ENCODE peak calls at places on chromosomes 6 and 20, in four cellular contexts. P is HS-27A, T is epithelial cell of proximal tubule, S is fibroblast of mammary gland. J is an unnamed sample.

GRCh38 chr6:105949939-105950582 is 136.1 kb upstream of the PRDM1 start:
- DNase-seq in P (no peak), T (no peak), S (no peak), J (no peak)

GRCh38 chr20:8909596-8909995 is 159.3 kb upstream of the PLCB4 start:
- DNase-seq in S (peak; percentile 60), P (no peak), T (no peak), J (no peak)

GRCh38 chr6:168711049-168711640 is 270.2 kb downstream of the SMOC2 start:
- DNase-seq in T (no peak), P (no peak), S (peak; percentile 5), J (no peak)

GRCh38 chr6:138609801-138610430 is 110.6 kb upstream of the NHSL1 start:
- DNase-seq in P (no peak), T (no peak), S (peak; percentile 55), J (no peak)

GRCh38 chr6:87029711-87030314 is 65.1 kb downstream of the CGA start:
- DNase-seq in T (peak; percentile 1), P (peak; percentile 9), S (peak; percentile 72), J (peak; percentile 59)

GRCh38 chr6:42026540-42026939 is 23.8 kb upstream of the TAF8 start:
- DNase-seq in P (no peak), T (no peak), S (no peak), J (no peak)

GRCh38 chr20:38782275-38782674 is 23.2 kb upstream of the PPP1R16B start:
- DNase-seq in S (no peak), T (no peak), P (no peak), J (no peak)

GRCh38 chr20:61436674-61437279 is 184.7 kb downstream of the CDH4 start:
- DNase-seq in P (no peak), T (no peak), S (peak; percentile 68), J (peak; percentile 46)

GRCh38 chr20:17226410-17227198 is at the start of gene PCSK2:
- DNase-seq in T (no peak), P (no peak), S (peak; percentile 38), J (peak; percentile 17)

GRCh38 chr6:150800596-150801310 is 64.7 kb upstream of the MTHFD1L start:
- DNase-seq in S (no peak), P (no peak), T (no peak), J (no peak)

GRCh38 chr20:20643925-20644324 is 68.5 kb downstream of the RALGAPA2 start:
- DNase-seq in P (no peak), S (no peak), T (no peak), J (no peak)

GRCh38 chr6:4055420-4056041 is 23.4 kb downstream of the FAM217A start:
- DNase-seq in S (peak; percentile 89), T (no peak), P (peak; percentile 31), J (peak; percentile 91)

GRCh38 chr20:45372646-45373352 is 5.3 kb downstream of the TP53TG5 start:
- DNase-seq in P (no peak), T (no peak), S (no peak), J (no peak)

GRCh38 chr6:113172531-113172966 is 684.6 kb upstream of the MARCKS start:
- DNase-seq in S (no peak), T (no peak), P (no peak), J (peak; percentile 64)

GRCh38 chr6:34930221-34930620 is 41.2 kb downstream of the ANKS1A start:
- DNase-seq in S (no peak), P (no peak), T (no peak), J (no peak)

GRCh38 chr6:150293019-150293418 is 75.8 kb upstream of the IYD start:
- DNase-seq in P (no peak), T (no peak), S (no peak), J (no peak)

GRCh38 chr6:939047-939363 is 246.1 kb upstream of the EXOC2 start:
- DNase-seq in T (no peak), P (no peak), S (no peak), J (no peak)

GRCh38 chr20:37886851-37887297 is 16.1 kb upstream of the VSTM2L start:
- DNase-seq in S (no peak), T (no peak), P (no peak), J (peak; percentile 44)

GRCh38 chr6:148689168-148689567 is 57.7 kb upstream of the UST start:
- DNase-seq in S (no peak), T (no peak), P (no peak), J (no peak)

GRCh38 chr6:28838289-28838633 is 85.5 kb downstream of the TRIM27 start:
- DNase-seq in P (peak; percentile 72), T (peak; percentile 38), S (peak; percentile 77), J (peak; percentile 69)

GRCh38 chr6:4133941-4134838 is 1.2 kb downstream of the ECI2 start:
- DNase-seq in T (no peak), S (peak; percentile 25), P (no peak), J (no peak)

GRCh38 chr6:35359744-35360348 is 17.5 kb downstream of the PPARD start:
- DNase-seq in P (no peak), S (peak; percentile 88), T (peak; percentile 91), J (peak; percentile 72)

GRCh38 chr20:54017846-54018245 is 52.5 kb downstream of the BCAS1 start:
- DNase-seq in T (no peak), P (no peak), S (no peak), J (no peak)

GRCh38 chr6:30684386-30685156 is 1.9 kb downstream of the PPP1R18 start:
- DNase-seq in S (peak; percentile 44), T (no peak), P (no peak), J (peak; percentile 37)

GRCh38 chr6:48016027-48016755 is 94.8 kb downstream of the PTCHD4 start:
- DNase-seq in P (no peak), T (no peak), S (no peak), J (peak; percentile 2)

GRCh38 chr6:3538536-3538935 is 81.7 kb upstream of the SLC22A23 start:
- DNase-seq in S (no peak), T (no peak), P (no peak), J (no peak)

GRCh38 chr6:110255356-110255755 is 75.1 kb downstream of the CDC40 start:
- DNase-seq in P (no peak), S (peak; percentile 26), T (no peak), J (peak; percentile 41)

GRCh38 chr6:129105793-129106192 is 222.9 kb downstream of the LAMA2 start:
- DNase-seq in P (no peak), S (no peak), T (no peak), J (no peak)

GRCh38 chr6:144302701-144303351 is 17.7 kb downstream of the UTRN start:
- DNase-seq in T (no peak), P (no peak), S (no peak), J (peak; percentile 49)

GRCh38 chr6:143260857-143261256 is 189.6 kb downstream of the ADAT2 start:
- DNase-seq in T (no peak), S (peak; percentile 47), P (no peak), J (peak; percentile 27)

GRCh38 chr6:68649669-68650068 is 14.6 kb downstream of the ADGRB3 start:
- DNase-seq in S (no peak), T (no peak), P (no peak), J (no peak)

GRCh38 chr6:99612551-99613397 is 6.1 kb downstream of the PRDM13 start:
- DNase-seq in P (no peak), S (no peak), T (no peak), J (no peak)

GRCh38 chr6:106724848-106725247 is 95.5 kb downstream of the QRSL1 start:
- DNase-seq in T (peak; percentile 97), P (no peak), S (peak; percentile 10), J (no peak)

GRCh38 chr6:22071655-22072054 is 225.2 kb downstream of the PRL start:
- DNase-seq in P (no peak), S (peak; percentile 40), T (no peak), J (peak; percentile 21)

GRCh38 chr6:71205336-71205956 is 83.2 kb upstream of the OGFRL1 start:
- DNase-seq in P (no peak), T (no peak), S (peak; percentile 70), J (peak; percentile 51)

GRCh38 chr20:31813611-31814010 is 5.5 kb upstream of the MYLK2 start:
- DNase-seq in T (no peak), S (no peak), P (no peak), J (no peak)

J was measured in amniotic epithelial cell.